ENCODE peak calls at places on chromosomes 1 and 21, in eight cellular contexts. R is GM12892, D is sigmoid colon, V is HCT116, N is right lobe of liver, F is H54, S is H1, W is ovary. O is an unnamed sample.

GRCh38 chr1:116415699-116416533 is 42.9 kb downstream of the ATP1A1 start:
- DNase-seq in R (no peak), D (no peak), V (no peak), N (no peak), F (no peak), S (no peak), W (peak; percentile 45), O (peak; percentile 97)

GRCh38 chr1:61839702-61840101 is 97.4 kb downstream of the PATJ start:
- DNase-seq in R (no peak), D (no peak), V (no peak), N (no peak), F (no peak), S (no peak), W (no peak), O (no peak)

GRCh38 chr1:226598455-226598849 is 49.9 kb downstream of the STUM start:
- DNase-seq in R (no peak), D (peak; percentile 37), V (no peak), N (no peak), F (no peak), S (no peak), W (no peak), O (no peak)

GRCh38 chr21:37028579-37028978 is 22.1 kb downstream of the RIPPLY3 start:
- DNase-seq in R (no peak), D (no peak), V (no peak), N (no peak), F (no peak), S (no peak), W (no peak), O (no peak)

GRCh38 chr1:57489342-57490036 is 65.6 kb upstream of the DAB1 start:
- DNase-seq in R (no peak), D (no peak), V (no peak), N (no peak), F (peak; percentile 11), S (no peak), W (no peak), O (no peak)

GRCh38 chr1:208329291-208329690 is 85.1 kb upstream of the PLXNA2 start:
- DNase-seq in R (no peak), D (no peak), V (no peak), N (no peak), F (no peak), S (no peak), W (no peak), O (no peak)

GRCh38 chr1:15155760-15156743 is 2.5 kb downstream of the TMEM51 start:
- DNase-seq in R (no peak), D (no peak), V (no peak), N (no peak), F (no peak), S (no peak), W (peak; percentile 56), O (no peak)

GRCh38 chr1:156014829-156015228 is 5.9 kb downstream of the SSR2 start:
- DNase-seq in R (no peak), D (no peak), V (no peak), N (no peak), F (no peak), S (no peak), W (no peak), O (no peak)

GRCh38 chr1:22717038-22717758 is 6.6 kb downstream of the EPHB2 start:
- DNase-seq in R (no peak), D (no peak), V (no peak), N (no peak), F (no peak), S (no peak), W (no peak), O (no peak)

GRCh38 chr1:42798010-42798409 is 13.2 kb downstream of the TMEM269 start:
- DNase-seq in R (no peak), D (no peak), V (no peak), N (no peak), F (no peak), S (no peak), W (no peak), O (no peak)

GRCh38 chr1:48498096-48498791 is 26.2 kb upstream of the SPATA6 start:
- DNase-seq in R (peak; percentile 15), D (peak; percentile 89), V (peak; percentile 36), N (peak; percentile 78), F (peak; percentile 9), S (peak; percentile 92), W (peak; percentile 78), O (peak; percentile 71)

GRCh38 chr1:19815801-19816736 is 986 bp upstream of the RNF186 start:
- DNase-seq in R (no peak), D (no peak), V (no peak), N (peak; percentile 89), F (no peak), S (no peak), W (no peak), O (no peak)

GRCh38 chr1:201593200-201593828 is 54.4 kb downstream of the NAV1 start:
- DNase-seq in R (no peak), D (peak; percentile 93), V (no peak), N (no peak), F (peak; percentile 72), S (no peak), W (no peak), O (no peak)

GRCh38 chr1:151680812-151681211 is 35.8 kb downstream of the CELF3 start:
- DNase-seq in R (no peak), D (no peak), V (peak; percentile 75), N (no peak), F (peak; percentile 85), S (no peak), W (no peak), O (no peak)

GRCh38 chr1:236800002-236800620 is 5.0 kb downstream of the MTR start:
- DNase-seq in R (no peak), D (no peak), V (no peak), N (no peak), F (no peak), S (no peak), W (no peak), O (peak; percentile 5)

GRCh38 chr1:190479537-190479936 is 1.9 kb upstream of the BRINP3 start:
- DNase-seq in R (no peak), D (no peak), V (peak; percentile 8), N (no peak), F (no peak), S (no peak), W (no peak), O (no peak)

GRCh38 chr1:87295720-87296119 is 33.0 kb upstream of the LMO4 start:
- DNase-seq in R (no peak), D (no peak), V (no peak), N (no peak), F (no peak), S (no peak), W (no peak), O (no peak)

GRCh38 chr1:162849711-162850110 is 11.3 kb downstream of the CCDC190 start:
- DNase-seq in R (no peak), D (no peak), V (no peak), N (no peak), F (no peak), S (no peak), W (no peak), O (no peak)

GRCh38 chr1:114009042-114009392 is 29.7 kb downstream of the OLFML3 start:
- DNase-seq in R (no peak), D (no peak), V (no peak), N (no peak), F (no peak), S (no peak), W (no peak), O (no peak)
- TF ChIP-seq POLR2A in R (no peak), D (no peak), V (no peak), N (no peak), F (no peak), S (no peak), W (no peak), O (no peak)

GRCh38 chr1:202621446-202621845 is 88.8 kb downstream of the SYT2 start:
- DNase-seq in R (no peak), D (no peak), V (no peak), N (no peak), F (no peak), S (no peak), W (no peak), O (no peak)

GRCh38 chr1:202616355-202616910 is 93.8 kb downstream of the SYT2 start:
- DNase-seq in R (no peak), D (no peak), V (no peak), N (no peak), F (no peak), S (no peak), W (no peak), O (no peak)

GRCh38 chr1:202618387-202619022 is 91.7 kb downstream of the SYT2 start:
- DNase-seq in R (no peak), D (no peak), V (no peak), N (no peak), F (peak; percentile 25), S (no peak), W (no peak), O (no peak)

GRCh38 chr1:202622388-202622787 is 87.9 kb downstream of the SYT2 start:
- DNase-seq in R (no peak), D (no peak), V (no peak), N (no peak), F (no peak), S (no peak), W (no peak), O (no peak)

GRCh38 chr1:202619528-202619927 is 90.7 kb downstream of the SYT2 start:
- DNase-seq in R (no peak), D (peak; percentile 20), V (no peak), N (no peak), F (no peak), S (no peak), W (no peak), O (no peak)
- TF ChIP-seq POLR2A in R (no peak), D (no peak), V (no peak), N (no peak), F (no peak), S (no peak), W (no peak), O (no peak)

DNA sequence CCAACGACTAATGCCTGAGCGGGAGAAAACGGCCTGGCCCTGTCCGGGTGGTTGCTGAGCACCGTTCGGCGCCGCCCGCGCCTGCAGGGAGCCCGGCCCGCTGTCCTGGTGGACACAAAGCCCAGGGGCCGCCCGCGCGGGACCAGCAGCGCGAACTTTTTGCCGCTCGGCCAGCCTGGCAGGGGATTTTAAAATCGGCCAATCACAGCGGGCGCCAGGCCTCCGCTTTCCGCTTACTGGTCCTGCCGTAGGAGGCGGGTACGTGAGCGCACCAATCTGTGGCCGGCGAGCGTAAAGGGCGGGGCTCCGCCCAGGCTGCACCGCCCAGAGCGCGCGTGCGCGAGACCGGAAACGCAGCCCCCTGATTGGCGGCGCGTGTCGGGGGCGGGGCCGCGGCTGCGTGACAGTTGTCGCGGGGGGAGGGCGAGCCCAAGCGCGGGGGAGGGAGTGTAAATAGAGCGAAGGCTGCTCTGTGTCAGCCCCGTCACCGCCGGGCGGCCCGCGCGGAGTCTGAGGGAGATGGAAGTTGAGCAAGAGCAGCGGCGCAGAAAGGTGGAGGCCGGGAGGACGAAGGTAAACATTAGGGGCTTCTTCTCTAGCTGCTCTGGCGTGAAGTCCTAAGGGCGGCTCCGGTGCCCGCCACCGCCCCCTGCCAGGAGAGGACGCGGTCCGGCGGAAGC is at the start of the genes C21orf58 and PCNT:
- DNase-seq in R (peak; percentile 95), D (peak; percentile 99), V (peak; percentile 93), N (peak; percentile 99), F (peak; percentile 99), S (peak; percentile 96), W (peak; percentile 98), O (peak; percentile 99)
- TF ChIP-seq POLR2A in R (peak; percentile 77), D (no peak), V (peak; percentile 44), N (no peak), F (peak; percentile 90), S (peak; percentile 69), W (no peak), O (peak; percentile 98)

DNA sequence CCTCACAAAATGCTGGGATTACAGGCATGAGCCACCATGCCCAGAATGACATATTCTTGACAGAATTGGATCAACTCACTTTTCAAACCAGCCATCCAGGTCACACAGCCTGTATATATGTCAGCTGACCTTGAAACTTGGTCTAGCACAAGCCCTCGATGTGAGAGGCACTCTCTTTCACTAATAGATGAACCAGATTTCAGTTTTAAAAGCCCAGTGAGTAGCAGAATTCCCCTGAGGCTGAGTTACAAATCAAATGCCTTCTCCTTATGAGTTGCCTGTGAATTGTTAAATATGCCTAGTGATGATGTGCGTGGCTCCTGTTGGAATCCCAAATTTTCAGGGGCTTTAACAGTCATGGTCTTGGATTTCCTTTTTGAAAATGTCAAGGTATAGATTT is 88.7 kb downstream of the CD247 start:
- DNase-seq in R (no peak), D (no peak), V (no peak), N (no peak), F (no peak), S (peak; percentile 23), W (no peak), O (no peak)
- TF ChIP-seq POLR2A in R (no peak), D (no peak), V (no peak), N (no peak), F (no peak), S (no peak), W (no peak), O (no peak)

O was measured in erythroblast.